ENCODE peak calls at places on chromosome 7, in four cellular contexts. One of them, this sample, is unnamed.

GRCh38 chr7:24728503-24729364 is 28.5 kb downstream of the GSDME start:
- DNase-seq in K562: no peak
- DNase-seq in HepG2: no peak
- DNase-seq in GM12878: no peak
- DNase-seq in this sample: no peak

GRCh38 chr7:139913555-139914135 is 84.6 kb downstream of the TBXAS1 start:
- DNase-seq in K562: no peak
- DNase-seq in GM12878: no peak
- DNase-seq in HepG2: no peak
- DNase-seq in this sample: no peak

GRCh38 chr7:24715171-24715570 is 42.1 kb downstream of the GSDME start:
- DNase-seq in GM12878: no peak
- DNase-seq in K562: no peak
- DNase-seq in HepG2: no peak
- DNase-seq in this sample: no peak

GRCh38 chr7:18116661-18117060 is 89.0 kb upstream of the PRPS1L1 start:
- DNase-seq in HepG2: no peak
- DNase-seq in GM12878: no peak
- DNase-seq in K562: no peak
- DNase-seq in this sample: no peak

GRCh38 chr7:43481905-43482678 is 100.8 kb upstream of the STK17A start:
- DNase-seq in K562: no peak
- DNase-seq in GM12878: no peak
- DNase-seq in HepG2: no peak
- DNase-seq in this sample: no peak

GRCh38 chr7:21142081-21142480 is 285.8 kb upstream of the SP4 start:
- DNase-seq in GM12878: no peak
- DNase-seq in K562: no peak
- DNase-seq in HepG2: no peak
- DNase-seq in this sample: no peak

GRCh38 chr7:17444673-17445072 is 146.2 kb downstream of the AHR start:
- DNase-seq in HepG2: no peak
- DNase-seq in GM12878: no peak
- DNase-seq in K562: no peak
- DNase-seq in this sample: no peak

GRCh38 chr7:109879429-109879828 is 1211.5 kb upstream of the LRRN3 start:
- DNase-seq in GM12878: no peak
- DNase-seq in K562: no peak
- DNase-seq in HepG2: no peak
- DNase-seq in this sample: no peak

GRCh38 chr7:92669616-92670153 is 79.5 kb upstream of the FAM133B start:
- DNase-seq in K562: no peak
- DNase-seq in HepG2: no peak
- DNase-seq in GM12878: no peak
- DNase-seq in this sample: no peak

GRCh38 chr7:106329971-106330733 is 45.4 kb upstream of the NAMPT start:
- DNase-seq in GM12878: no peak
- DNase-seq in HepG2: no peak
- DNase-seq in K562: no peak
- DNase-seq in this sample: no peak
- TF ChIP-seq CREB1 in GM12878: no peak
- TF ChIP-seq CREB1 in HepG2: no peak
- TF ChIP-seq CREB1 in K562: no peak
- TF ChIP-seq CREB1 in this sample: no peak

GRCh38 chr7:136027160-136027559 is 50.0 kb upstream of the MTPN start:
- DNase-seq in GM12878: no peak
- DNase-seq in K562: no peak
- DNase-seq in HepG2: no peak
- DNase-seq in this sample: no peak
- H2AFZ ChIP-seq in GM12878: no peak overlapping the region
- H2AFZ ChIP-seq in K562: no peak overlapping the region
- H2AFZ ChIP-seq in HepG2: no peak overlapping the region
- H2AFZ ChIP-seq in this sample: no peak overlapping the region

DNA sequence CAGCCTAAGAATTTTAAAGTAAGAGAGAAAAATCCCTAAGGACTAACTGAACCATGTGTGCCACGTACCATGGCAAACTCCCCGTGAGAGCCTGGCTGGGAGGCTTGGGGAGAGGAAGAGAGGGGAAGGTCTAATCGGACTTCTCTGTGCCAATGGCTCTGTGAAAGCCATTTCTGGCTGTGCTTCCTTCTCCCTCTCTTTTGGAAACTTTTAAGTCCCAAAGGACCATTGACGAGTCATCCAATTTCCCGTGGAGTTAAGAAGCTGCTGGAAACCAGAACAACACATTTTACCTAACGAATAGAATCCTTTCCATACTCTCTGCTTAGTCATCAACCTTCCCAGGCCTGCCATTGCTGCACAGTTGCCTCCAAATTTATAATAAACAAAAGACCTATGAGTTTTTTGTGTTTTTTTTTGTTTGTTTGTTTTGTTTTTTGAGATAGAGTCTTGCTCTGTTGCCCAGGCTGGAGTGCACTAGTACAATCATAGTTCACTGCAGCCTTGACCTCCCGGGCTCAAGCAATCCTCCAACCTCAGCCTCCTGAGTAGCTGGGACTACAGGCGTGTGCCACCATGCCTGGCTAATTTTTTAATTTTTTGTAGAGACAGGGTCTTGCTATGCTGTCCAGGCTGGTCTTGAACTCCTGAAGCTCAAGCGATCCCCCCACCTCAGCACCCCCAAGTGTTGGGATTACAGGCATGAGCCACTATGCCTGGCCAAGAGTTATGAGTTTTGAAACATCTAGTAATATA is 13.2 kb downstream of the LAMB1 start:
- DNase-seq in K562: no peak
- DNase-seq in HepG2: no peak
- DNase-seq in GM12878: no peak
- DNase-seq in this sample: no peak
- H3K36me3 ChIP-seq in K562: peaks cover 6% of the 10 kb centered on the region
- H3K36me3 ChIP-seq in HepG2: peaks cover 21% of the 10 kb centered on the region
- H3K36me3 ChIP-seq in GM12878: no peaks in the 10 kb centered on the region
- H3K36me3 ChIP-seq in this sample: no peaks in the 10 kb centered on the region

GRCh38 chr7:34277016-34277800 is 371.9 kb downstream of the BMPER start:
- DNase-seq in HepG2: no peak
- DNase-seq in GM12878: no peak
- DNase-seq in K562: no peak
- DNase-seq in this sample: peak; percentile 7
- TF ChIP-seq CREB1 in HepG2: no peak
- TF ChIP-seq CREB1 in GM12878: no peak
- TF ChIP-seq CREB1 in K562: no peak
- TF ChIP-seq CREB1 in this sample: no peak

DNA sequence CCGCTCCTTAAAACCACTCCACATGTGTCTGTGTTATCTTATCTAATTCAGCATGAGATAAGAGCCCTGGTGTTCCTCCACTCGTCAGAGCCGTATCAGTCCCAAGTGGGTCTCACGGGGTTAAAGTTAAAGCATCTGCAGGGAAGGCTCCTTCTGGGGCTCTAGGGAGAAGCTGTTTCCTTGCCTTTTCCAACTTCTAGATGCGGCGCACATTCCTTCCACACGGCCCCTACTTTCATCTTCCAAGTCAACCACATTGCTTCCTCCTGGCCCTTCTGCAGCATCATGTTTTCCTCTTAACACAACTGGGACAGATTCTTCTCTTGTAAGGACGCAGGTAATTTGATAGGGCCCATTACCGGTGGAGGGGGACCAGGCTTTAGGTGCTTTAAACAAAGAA is 620.1 kb upstream of the DPP6 start:
- DNase-seq in GM12878: no peak
- DNase-seq in HepG2: no peak
- DNase-seq in K562: no peak
- DNase-seq in this sample: peak; percentile 37
- H2AFZ ChIP-seq in GM12878: no peak overlapping the region
- H2AFZ ChIP-seq in HepG2: no peak overlapping the region
- H2AFZ ChIP-seq in K562: no peak overlapping the region
- H2AFZ ChIP-seq in this sample: no peak overlapping the region

GRCh38 chr7:87450706-87451105 is 24.8 kb downstream of the ABCB4 start:
- DNase-seq in HepG2: no peak
- DNase-seq in K562: no peak
- DNase-seq in GM12878: no peak
- DNase-seq in this sample: no peak
- H3K36me3 ChIP-seq in HepG2: peaks cover 5% of the 10 kb centered on the region
- H3K36me3 ChIP-seq in K562: no peaks in the 10 kb centered on the region
- H3K36me3 ChIP-seq in GM12878: no peaks in the 10 kb centered on the region
- H3K36me3 ChIP-seq in this sample: no peaks in the 10 kb centered on the region

GRCh38 chr7:22896917-22897316 is 74.3 kb upstream of the TOMM7 start:
- DNase-seq in K562: no peak
- DNase-seq in GM12878: no peak
- DNase-seq in HepG2: peak; percentile 15
- DNase-seq in this sample: peak; percentile 68

GRCh38 chr7:22895491-22895890 is 72.8 kb upstream of the TOMM7 start:
- DNase-seq in GM12878: no peak
- DNase-seq in HepG2: no peak
- DNase-seq in K562: no peak
- DNase-seq in this sample: no peak

GRCh38 chr7:22900784-22901183 is 78.1 kb upstream of the TOMM7 start:
- DNase-seq in K562: no peak
- DNase-seq in HepG2: no peak
- DNase-seq in GM12878: no peak
- DNase-seq in this sample: no peak

GRCh38 chr7:22894585-22894984 is 71.9 kb upstream of the TOMM7 start:
- DNase-seq in K562: no peak
- DNase-seq in GM12878: no peak
- DNase-seq in HepG2: no peak
- DNase-seq in this sample: no peak

DNA sequence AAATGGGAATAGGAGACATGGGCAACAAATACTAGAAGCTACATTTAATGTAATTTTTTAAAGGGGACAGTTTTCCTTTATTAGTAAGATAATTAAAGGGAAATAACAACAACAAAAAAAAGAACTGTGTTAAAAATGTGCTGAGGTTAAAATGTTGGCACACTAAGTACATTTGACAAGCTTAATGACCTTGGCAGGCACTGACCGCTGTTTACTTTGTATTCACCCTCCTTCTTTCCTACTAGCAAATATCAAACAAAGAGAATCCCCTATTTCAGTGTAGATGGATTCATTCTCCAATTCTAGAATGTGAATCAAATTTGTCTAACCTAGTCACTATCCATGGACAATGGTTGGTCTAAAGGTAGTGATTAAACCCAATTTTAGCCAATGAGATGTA is 77.5 kb upstream of the TOMM7 start:
- DNase-seq in GM12878: no peak
- DNase-seq in K562: no peak
- DNase-seq in HepG2: peak; percentile 43
- DNase-seq in this sample: no peak
- TF ChIP-seq CREB1 in GM12878: no peak
- TF ChIP-seq CREB1 in K562: no peak
- TF ChIP-seq CREB1 in HepG2: no peak
- TF ChIP-seq CREB1 in this sample: no peak

DNA sequence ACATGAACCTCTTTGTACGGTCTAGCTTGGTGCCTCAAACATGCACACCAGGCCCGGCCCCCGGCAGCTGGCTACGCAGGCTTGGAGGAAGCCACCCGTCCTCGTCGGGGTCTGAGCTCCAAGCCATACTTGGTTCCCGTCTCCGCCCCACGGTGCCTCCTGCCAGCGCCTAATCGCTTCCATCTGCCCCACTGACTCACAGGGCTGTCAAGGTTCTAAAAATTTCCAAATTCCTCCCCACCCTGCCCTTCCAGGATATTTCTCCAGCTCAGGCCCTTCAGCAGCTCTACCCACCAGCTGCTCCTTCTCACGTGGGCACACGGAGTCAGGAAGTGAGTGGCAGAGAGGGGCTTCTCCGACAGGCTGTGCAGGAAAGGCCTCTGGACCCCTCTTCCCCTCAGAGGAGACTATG is 38.8 kb downstream of the TMEM270 start:
- DNase-seq in GM12878: no peak
- DNase-seq in HepG2: no peak
- DNase-seq in K562: no peak
- DNase-seq in this sample: no peak
- H2AFZ ChIP-seq in GM12878: no peak overlapping the region
- H2AFZ ChIP-seq in HepG2: no peak overlapping the region
- H2AFZ ChIP-seq in K562: no peak overlapping the region
- H2AFZ ChIP-seq in this sample: no peak overlapping the region